ENCODE peak calls at places on chromosomes 4 and X, in four cellular contexts. S is K562, T is esophagus muscularis mucosa, R is upper lobe of left lung. V is an unnamed sample.

GRCh38 chr4:161936625-161937133 is 227.1 kb downstream of the FSTL5 start:
- DNase-seq in S (no peak), T (no peak), R (no peak), V (no peak)

GRCh38 chrX:123357941-123358340 is 173.9 kb downstream of the GRIA3 start:
- DNase-seq in S (no peak), T (no peak), R (no peak), V (no peak)

GRCh38 chr4:7161721-7162214 is 30.6 kb upstream of the SORCS2 start:
- DNase-seq in S (no peak), T (no peak), R (peak; percentile 22), V (peak; percentile 39)

GRCh38 chrX:125293792-125294780 is 25.6 kb upstream of the TEX13C start:
- DNase-seq in S (no peak), T (no peak), R (no peak), V (no peak)

GRCh38 chr4:16761031-16761430 is 137.4 kb downstream of the LDB2 start:
- DNase-seq in S (no peak), T (no peak), R (no peak), V (no peak)

GRCh38 chr4:47002593-47002992 is 9.2 kb upstream of the GABRA4 start:
- DNase-seq in S (no peak), T (no peak), R (no peak), V (no peak)

GRCh38 chr4:41838590-41838989 is 90.1 kb upstream of the PHOX2B start:
- DNase-seq in S (no peak), T (no peak), R (no peak), V (no peak)

GRCh38 chr4:41696768-41697167 is 51.8 kb downstream of the PHOX2B start:
- DNase-seq in S (no peak), T (no peak), R (peak; percentile 53), V (no peak)

GRCh38 chr4:80115368-80116181 is 42.5 kb upstream of the ANTXR2 start:
- DNase-seq in S (peak; percentile 23), T (no peak), R (no peak), V (no peak)

GRCh38 chr4:19213388-19213787 is 1038.3 kb upstream of the SLIT2 start:
- DNase-seq in S (no peak), T (no peak), R (no peak), V (no peak)

GRCh38 chrX:110442631-110443030 is 84.0 kb downstream of the RTL9 start:
- DNase-seq in S (peak; percentile 53), T (no peak), R (peak; percentile 29), V (no peak)

GRCh38 chr4:122480023-122480422 is 23.5 kb upstream of the IL2 start:
- DNase-seq in S (no peak), T (no peak), R (no peak), V (no peak)

GRCh38 chrX:2134782-2135181 is 366.0 kb downstream of the DHRSX start:
- DNase-seq in S (no peak), T (no peak), R (no peak), V (no peak)

GRCh38 chr4:117134386-117134785 is 49.0 kb upstream of the TRAM1L1 start:
- DNase-seq in S (no peak), T (no peak), R (no peak), V (no peak)

GRCh38 chr4:24896977-24897376 is 15.9 kb downstream of the CCDC149 start:
- DNase-seq in S (no peak), T (no peak), R (no peak), V (no peak)

GRCh38 chr4:138521809-138522208 is 279.7 kb upstream of the SLC7A11 start:
- DNase-seq in S (no peak), T (no peak), R (no peak), V (peak; percentile 56)

GRCh38 chrX:3326721-3327120 is 19.7 kb downstream of the MXRA5 start:
- DNase-seq in S (no peak), T (no peak), R (no peak), V (no peak)

GRCh38 chr4:88828846-88829245 is 131.2 kb upstream of the NAP1L5 start:
- DNase-seq in S (no peak), T (no peak), R (no peak), V (no peak)

GRCh38 chrX:130287071-130287770 is 18.5 kb upstream of the ZNF280C start:
- DNase-seq in S (no peak), T (no peak), R (no peak), V (no peak)

GRCh38 chrX:32673193-32673592 is 538.2 kb downstream of the DMD start:
- DNase-seq in S (no peak), T (no peak), R (no peak), V (no peak)

GRCh38 chr4:2537011-2537830 is 774 bp downstream of the FAM193A start:
- DNase-seq in S (peak; percentile 66), T (no peak), R (peak; percentile 57), V (peak; percentile 94)

GRCh38 chr4:76704133-76704881 is 193.6 kb downstream of the SOWAHB start:
- DNase-seq in S (no peak), T (no peak), R (peak; percentile 61), V (no peak)

GRCh38 chr4:139950568-139950967 is 203.4 kb downstream of the MAML3 start:
- DNase-seq in S (no peak), T (no peak), R (peak; percentile 44), V (no peak)

GRCh38 chrX:1521459-1521956 is 15.5 kb downstream of the P2RY8 start:
- DNase-seq in S (no peak), T (no peak), R (peak; percentile 34), V (peak; percentile 89)

GRCh38 chr4:23614284-23614892 is 275.5 kb downstream of the PPARGC1A start:
- DNase-seq in S (no peak), T (no peak), R (peak; percentile 32), V (no peak)

GRCh38 chr4:113505057-113505456 is 256.5 kb downstream of the CAMK2D start:
- DNase-seq in S (no peak), T (no peak), R (no peak), V (no peak)

GRCh38 chr4:72701987-72702819 is 133.2 kb upstream of the ADAMTS3 start:
- DNase-seq in S (peak; percentile 41), T (no peak), R (no peak), V (no peak)

GRCh38 chr4:143348233-143349077 is 11.8 kb downstream of the GAB1 start:
- DNase-seq in S (no peak), T (no peak), R (no peak), V (no peak)

GRCh38 chr4:166045457-166045856 is 172.4 kb downstream of the TLL1 start:
- DNase-seq in S (no peak), T (no peak), R (no peak), V (no peak)

GRCh38 chrX:119690921-119691716 is 1.8 kb downstream of the SEPTIN6 start:
- DNase-seq in S (peak; percentile 44), T (no peak), R (no peak), V (no peak)

DNA sequence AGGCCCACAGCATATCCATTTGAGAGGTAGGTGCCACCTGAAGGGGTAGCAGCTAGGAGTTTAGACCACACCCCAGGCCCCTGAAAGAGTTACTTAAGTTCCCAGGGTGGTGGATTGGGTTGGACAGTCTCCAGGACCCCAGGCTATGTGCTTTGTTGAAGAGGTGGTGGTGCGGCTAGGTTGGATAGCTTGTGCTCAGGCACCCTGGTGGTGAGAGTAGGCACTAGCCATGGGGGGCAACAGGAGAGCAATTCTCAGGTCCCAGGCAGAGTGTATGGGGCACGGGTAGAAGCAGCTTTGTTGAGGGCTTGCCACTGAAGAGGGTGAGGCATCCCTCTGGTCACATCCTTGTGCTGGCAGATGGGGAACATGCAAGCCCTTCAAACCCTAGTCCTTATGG is 5.6 kb downstream of the PF4 start:
- DNase-seq in S (no peak), T (no peak), R (no peak), V (no peak)
- TF ChIP-seq POLR2AphosphoS5 in S (no peak), T (no peak), R (no peak), V (no peak)

DNA sequence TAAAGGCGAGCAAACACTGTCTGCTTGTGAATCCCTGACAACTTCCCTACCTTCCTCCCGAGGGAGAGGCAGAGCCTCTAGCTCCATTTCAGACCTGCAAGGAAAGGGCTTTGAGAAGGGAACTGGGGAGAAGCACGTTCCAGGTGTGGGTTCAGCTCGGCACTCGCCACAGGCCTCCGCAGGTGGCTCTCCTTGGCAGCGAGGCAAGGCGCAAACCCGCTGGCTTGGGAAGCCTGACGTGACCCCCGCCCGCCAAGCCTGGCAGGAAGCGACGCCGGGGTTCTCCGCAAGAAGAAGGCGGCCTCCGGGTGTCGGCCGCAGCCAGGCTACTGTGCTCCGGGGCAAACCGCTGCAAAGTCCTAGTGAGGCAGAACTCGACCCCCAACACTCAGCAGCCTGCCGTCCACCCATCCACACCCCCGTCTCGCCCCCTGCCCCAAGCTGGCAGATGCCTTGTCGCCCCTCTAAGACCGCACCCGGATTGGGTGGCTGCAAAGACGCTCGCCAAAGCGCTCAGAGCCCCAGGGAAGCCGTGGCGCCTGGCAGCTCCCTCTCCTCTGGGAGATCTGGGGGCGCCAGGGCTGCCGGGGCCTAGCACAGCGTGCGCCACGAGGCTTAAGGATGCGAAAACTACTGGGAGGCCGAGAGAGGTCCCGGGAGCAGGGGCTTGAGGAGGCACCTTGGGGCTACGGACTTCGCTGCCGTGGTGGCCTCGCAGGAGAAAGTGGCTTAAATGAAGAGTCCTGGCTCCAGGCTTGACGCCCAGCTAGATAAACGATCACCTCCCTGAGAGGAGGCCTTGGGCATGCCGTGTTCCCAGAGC is 21.8 kb downstream of the NKX3-2 start:
- DNase-seq in S (no peak), T (no peak), R (no peak), V (peak; percentile 69)
- TF ChIP-seq POLR2AphosphoS5 in S (no peak), T (no peak), R (no peak), V (no peak)

DNA sequence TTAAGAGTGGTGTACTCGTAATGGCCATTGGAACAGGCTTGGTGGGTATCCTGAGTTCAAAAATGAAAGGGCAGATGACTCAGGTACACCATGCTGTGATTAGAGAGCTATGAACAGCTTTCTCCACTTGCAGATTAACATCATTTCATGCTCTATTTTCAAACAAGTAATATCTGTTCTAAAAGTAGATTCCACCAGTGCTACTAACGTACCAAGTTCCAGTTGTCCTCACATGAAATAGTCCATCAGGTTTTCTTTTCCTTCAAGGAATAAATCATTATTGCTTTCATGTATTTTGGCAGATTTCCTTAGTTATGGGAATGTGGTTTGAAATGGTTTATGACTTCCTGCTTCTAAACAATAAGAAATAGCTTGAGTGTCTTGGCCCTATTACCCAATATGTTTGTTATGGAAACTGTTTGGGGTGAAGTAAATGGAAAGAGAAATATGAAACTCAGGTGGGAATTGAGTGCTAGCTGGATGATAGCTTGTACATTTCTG is 49.9 kb downstream of the PCDH7 start:
- DNase-seq in S (no peak), T (no peak), R (no peak), V (no peak)
- TF ChIP-seq POLR2AphosphoS5 in S (no peak), T (no peak), R (no peak), V (no peak)

DNA sequence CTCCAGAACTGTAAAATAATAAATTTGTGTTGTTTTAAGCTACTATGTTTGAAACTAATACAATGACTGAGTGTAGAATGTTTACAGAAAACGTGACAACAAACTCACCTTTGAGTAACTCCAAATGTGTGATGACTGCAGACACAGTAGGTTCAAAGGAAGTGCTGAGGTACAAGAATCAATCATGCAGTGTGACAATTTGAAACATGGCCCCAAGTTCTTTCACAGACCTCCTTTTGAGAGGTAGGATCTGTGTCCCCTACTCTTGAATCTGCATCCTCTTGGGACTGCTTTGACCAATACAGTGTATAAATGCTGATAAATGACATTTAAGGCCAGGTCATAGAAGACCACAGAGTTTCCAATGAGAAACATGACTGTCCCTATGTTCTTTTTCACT is 667.7 kb upstream of the DIPK2B start:
- DNase-seq in S (no peak), T (no peak), R (no peak), V (no peak)
- TF ChIP-seq POLR2AphosphoS5 in S (no peak), T (no peak), R (no peak), V (no peak)